ENCODE peak calls at places on chromosome 2, in seven cellular contexts. K is tibial artery, Z is cardiac muscle cell, G is stomach, O is fibroblast of pulmonary artery, D is AG04450, I is SK-N-SH. A is an unnamed sample.

GRCh38 chr2:226760412-226761194 is 39.0 kb downstream of the IRS1 start:
- DNase-seq in I (no peak), D (peak), G (no peak), Z (peak), K (no peak), O (peak), A (no peak)

GRCh38 chr2:204282525-204282924 is 262.8 kb upstream of the PARD3B start:
- DNase-seq in K (no peak), G (no peak), D (no peak), Z (no peak), O (no peak), I (no peak), A (no peak)

GRCh38 chr2:156399950-156400703 is 36.1 kb upstream of the GPD2 start:
- DNase-seq in O (peak), D (peak), I (peak), K (peak), G (peak), Z (peak), A (peak)

GRCh38 chr2:175889557-175890355 is 112.3 kb downstream of the LNPK start:
- DNase-seq in G (no peak), K (no peak), D (no peak), O (no peak), Z (no peak), I (peak), A (no peak)

GRCh38 chr2:207066166-207066565 is 99.6 kb downstream of the KLF7 start:
- DNase-seq in G (peak), D (no peak), K (no peak), I (no peak), O (no peak), Z (no peak), A (no peak)

GRCh38 chr2:192124576-192124975 is 70.2 kb downstream of the TMEFF2 start:
- DNase-seq in D (no peak), O (no peak), Z (no peak), I (no peak), G (no peak), K (no peak), A (no peak)

GRCh38 chr2:224085811-224086210 is 46.7 kb upstream of the SERPINE2 start:
- DNase-seq in I (no peak), Z (no peak), K (no peak), G (no peak), D (no peak), O (no peak), A (no peak)

GRCh38 chr2:20476481-20476880 is 29.6 kb downstream of the RHOB start:
- DNase-seq in G (no peak), K (no peak), D (no peak), O (no peak), Z (no peak), I (no peak), A (no peak)

GRCh38 chr2:27073782-27074181 is 2.3 kb upstream of the OST4 start:
- DNase-seq in Z (peak), O (no peak), D (no peak), K (no peak), G (no peak), I (no peak), A (no peak)

GRCh38 chr2:890791-891190 is 59.9 kb upstream of the SNTG2 start:
- DNase-seq in D (no peak), G (no peak), O (no peak), I (no peak), K (no peak), Z (no peak), A (no peak)

GRCh38 chr2:68741805-68742306 is 7.2 kb downstream of the ARHGAP25 start:
- DNase-seq in Z (no peak), D (no peak), G (no peak), I (no peak), O (no peak), K (no peak), A (no peak)

GRCh38 chr2:81304154-81304830 is 999.7 kb upstream of the LRRTM1 start:
- DNase-seq in D (no peak), Z (no peak), G (no peak), K (no peak), O (no peak), I (no peak), A (no peak)

GRCh38 chr2:82344670-82345069 is 2040.1 kb upstream of the LRRTM1 start:
- DNase-seq in D (no peak), G (no peak), I (no peak), K (no peak), O (peak), Z (peak), A (no peak)
- TF ChIP-seq CTCF in D (no peak), G (no peak), I (peak), K (no peak), O (peak), Z (peak), A (no peak)

GRCh38 chr2:11097988-11098387 is 57.3 kb upstream of the SLC66A3 start:
- DNase-seq in G (no peak), D (no peak), Z (no peak), O (no peak), K (no peak), I (no peak), A (no peak)
- H3K4me3 ChIP-seq in G (no peak), D (no peak), Z (no peak), O (no peak), K (no peak), I (no peak), A (no peak)

GRCh38 chr2:196083601-196084000 is 15.0 kb upstream of the DNAH7 start:
- DNase-seq in O (no peak), G (no peak), K (no peak), Z (no peak), I (no peak), D (no peak), A (no peak)

GRCh38 chr2:196088209-196088608 is 19.6 kb upstream of the DNAH7 start:
- DNase-seq in G (no peak), Z (peak), I (no peak), O (peak), K (no peak), D (no peak), A (no peak)

DNA sequence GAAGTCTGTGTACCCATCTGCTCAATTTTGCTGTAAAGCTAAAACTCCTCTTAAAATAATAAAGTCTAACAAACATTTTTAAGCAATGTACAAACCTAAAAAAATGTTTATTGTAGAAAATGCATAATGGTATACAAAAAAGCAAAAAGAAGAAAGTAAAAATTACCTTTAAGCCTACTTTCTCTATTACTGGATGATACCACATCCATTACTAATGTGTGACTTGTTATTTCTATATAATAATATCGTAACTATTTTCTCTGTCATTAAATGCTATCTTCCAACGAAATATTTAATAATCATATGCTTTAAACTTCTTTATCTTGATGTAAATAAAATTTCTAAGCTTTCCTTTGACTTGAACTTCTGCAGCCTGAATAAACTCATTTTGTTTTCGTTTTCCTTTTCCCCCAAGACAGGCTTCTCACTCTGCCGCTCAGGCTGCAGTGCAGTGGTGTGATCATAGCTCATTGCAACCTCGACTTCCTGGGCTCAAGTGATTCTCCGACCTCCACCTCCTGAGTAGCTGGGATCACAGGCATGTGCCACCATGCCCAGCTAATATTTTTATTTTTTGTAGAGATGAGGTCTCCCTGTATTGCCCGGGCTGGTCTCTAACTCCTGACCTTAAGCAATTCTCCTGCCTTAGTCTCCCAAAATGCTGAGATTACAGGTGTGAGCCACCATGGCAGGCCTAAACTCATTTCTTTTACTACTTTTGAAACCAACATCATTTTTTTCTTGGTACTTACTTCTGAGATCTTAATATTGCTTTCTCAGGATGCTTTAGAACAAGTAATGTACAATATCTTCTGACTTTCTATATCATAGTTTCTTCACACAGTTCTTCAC is 18.1 kb upstream of the DNAH7 start:
- DNase-seq in O (no peak), K (no peak), D (no peak), Z (no peak), I (no peak), G (no peak), A (peak)
- TF ChIP-seq CTCF in O (no peak), K (no peak), D (no peak), Z (no peak), I (no peak), G (no peak), A (no peak)

DNA sequence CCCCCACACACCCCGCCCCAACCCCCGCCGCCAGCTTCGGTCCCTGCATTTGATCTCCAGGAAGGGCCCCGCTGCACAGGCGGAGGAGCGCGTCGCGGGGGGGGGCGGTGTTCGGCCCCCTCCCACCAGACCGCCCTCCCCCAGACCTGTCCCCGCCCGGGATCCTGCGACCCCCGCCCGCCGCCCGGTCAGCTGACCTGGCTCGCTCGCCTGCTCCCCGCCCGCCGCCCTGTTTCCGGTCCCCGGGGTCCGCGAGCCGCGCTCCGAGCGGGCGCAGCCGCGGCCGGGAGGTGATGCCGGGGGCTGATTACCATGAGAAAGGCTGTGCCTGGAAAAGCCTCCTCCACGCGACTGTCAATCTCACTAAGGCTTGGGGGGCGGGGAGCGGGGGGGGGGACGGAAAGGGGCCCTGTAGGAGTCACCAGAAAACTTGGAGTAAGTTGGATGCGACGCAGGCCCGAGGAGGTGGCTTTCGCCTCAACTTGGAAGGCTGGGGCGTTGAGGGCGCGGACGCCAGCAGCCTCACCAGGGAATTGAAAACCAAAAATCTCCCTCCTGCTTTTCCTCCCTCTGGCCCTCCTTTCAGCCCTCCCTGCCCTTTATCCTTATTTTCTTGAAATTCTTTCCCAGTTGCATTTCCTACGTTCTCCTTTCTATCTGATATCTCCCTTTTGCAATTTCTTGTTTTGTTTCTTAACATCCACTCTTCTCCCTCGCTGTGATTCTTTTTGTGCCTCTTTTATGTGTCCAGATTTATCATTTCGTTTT is 4.5 kb upstream of the ZEB2 start:
- DNase-seq in I (peak), K (peak), Z (peak), O (no peak), G (no peak), D (no peak), A (no peak)
- H3K4me3 ChIP-seq in I (peak), K (peak), Z (peak), O (peak), G (peak), D (peak), A (no peak)

DNA sequence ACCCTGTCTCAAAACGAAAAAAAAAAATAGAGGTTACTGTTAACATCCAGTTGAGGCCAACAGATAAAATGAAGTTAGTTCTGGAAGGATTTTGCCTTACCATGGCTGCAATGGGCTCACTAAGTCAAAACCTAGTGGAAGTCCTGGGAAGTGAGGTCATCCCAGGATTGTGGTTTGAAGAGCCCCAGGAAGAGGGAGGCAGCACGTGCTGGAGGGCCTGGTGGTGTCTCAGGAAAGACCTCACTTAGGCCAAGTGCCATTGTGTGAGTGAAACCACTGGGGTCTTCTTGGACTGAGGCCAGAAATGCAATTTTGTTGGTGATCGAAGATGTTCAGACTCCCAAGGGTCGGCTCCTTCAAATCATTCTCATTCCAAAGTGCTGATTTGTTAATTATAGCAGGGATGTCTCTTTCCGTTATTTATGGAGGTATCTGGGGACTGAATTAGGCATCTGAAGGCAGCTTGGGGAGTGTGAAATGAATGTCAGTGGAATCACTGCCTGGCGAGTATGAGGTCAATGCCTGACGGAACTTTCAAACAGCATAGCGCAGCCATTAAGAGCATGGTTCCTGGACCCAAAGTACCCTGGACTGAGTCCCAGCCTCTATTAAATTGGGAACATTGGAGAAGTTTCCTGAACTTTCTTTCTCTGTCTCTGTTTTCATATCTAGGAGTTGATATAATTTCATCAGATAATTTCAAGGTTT is 60.1 kb downstream of the IL1R2 start:
- DNase-seq in Z (peak), O (peak), D (no peak), K (no peak), I (no peak), G (no peak), A (no peak)
- TF ChIP-seq CTCF in Z (no peak), O (peak), D (no peak), K (no peak), I (no peak), G (no peak), A (no peak)

GRCh38 chr2:236180501-236180816 is 12.3 kb upstream of the GBX2 start:
- DNase-seq in G (no peak), K (no peak), Z (no peak), I (no peak), D (no peak), O (no peak), A (no peak)
- H3K4me3 ChIP-seq in G (no peak), K (no peak), Z (no peak), I (no peak), D (no peak), O (peak), A (no peak)

DNA sequence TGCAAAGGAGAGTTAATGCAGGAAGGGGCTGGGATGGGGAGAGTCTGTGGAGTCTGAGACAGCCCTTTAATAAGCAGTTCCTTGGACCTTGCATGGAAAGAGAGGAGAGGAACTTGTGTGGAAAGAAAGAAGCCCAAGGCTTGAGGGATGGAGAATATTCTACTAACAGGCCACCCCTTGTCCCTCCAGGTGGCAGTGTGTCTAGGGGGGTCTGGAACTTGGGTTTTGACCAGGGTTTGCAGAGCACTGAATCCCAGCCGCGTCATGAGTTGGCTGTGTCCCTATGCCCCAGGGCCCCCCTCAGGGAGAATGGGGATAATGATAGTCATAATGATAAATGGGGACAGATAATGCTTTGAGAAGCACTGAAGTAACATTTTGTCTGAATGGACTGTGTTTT is 15.0 kb downstream of the TCF7L1 start:
- DNase-seq in O (no peak), G (no peak), K (no peak), I (no peak), D (no peak), Z (no peak), A (no peak)
- TF ChIP-seq CTCF in O (no peak), G (no peak), K (no peak), I (no peak), D (no peak), Z (no peak), A (no peak)

GRCh38 chr2:163717993-163718680 is 17.7 kb downstream of the FIGN start:
- DNase-seq in Z (no peak), D (no peak), G (no peak), I (peak), O (no peak), K (no peak), A (no peak)
- H3K4me3 ChIP-seq in Z (no peak), D (no peak), G (no peak), I (peak), O (no peak), K (no peak), A (no peak)

GRCh38 chr2:158457826-158458616 is 1.3 kb downstream of the PKP4 start:
- DNase-seq in I (peak), G (peak), K (peak), O (peak), Z (peak), D (no peak), A (peak)
- TF ChIP-seq CTCF in I (peak), G (peak), K (peak), O (no peak), Z (peak), D (peak), A (peak)

A was measured in GM12865.